ENCODE peak calls at places on chromosomes 12 and 14, in ten cellular contexts. One of them, this sample, is unnamed.

GRCh38 chr12:1935700-1936378 is 17.4 kb upstream of the CACNA2D4 start:
- DNase-seq in Caco-2: no peak
- DNase-seq in A549: no peak
- DNase-seq in HL-60: no peak
- DNase-seq in cardiac fibroblast: no peak
- DNase-seq in lung: no peak
- DNase-seq in CD8-positive, alpha-beta T cell: no peak
- DNase-seq in epithelial cell of proximal tubule: no peak
- DNase-seq in adrenal gland: peak; percentile 86
- DNase-seq in fibroblast of the aortic adventitia: no peak
- DNase-seq in this sample: no peak

GRCh38 chr12:71955946-71956345 is 17.3 kb downstream of the TPH2 start:
- DNase-seq in Caco-2: no peak
- DNase-seq in A549: no peak
- DNase-seq in HL-60: no peak
- DNase-seq in cardiac fibroblast: peak; percentile 1
- DNase-seq in lung: no peak
- DNase-seq in CD8-positive, alpha-beta T cell: no peak
- DNase-seq in epithelial cell of proximal tubule: no peak
- DNase-seq in adrenal gland: no peak
- DNase-seq in fibroblast of the aortic adventitia: peak; percentile 58
- DNase-seq in this sample: no peak

GRCh38 chr14:57748279-57748678 is 117.6 kb downstream of the SLC35F4 start:
- DNase-seq in Caco-2: no peak
- DNase-seq in A549: no peak
- DNase-seq in HL-60: no peak
- DNase-seq in cardiac fibroblast: no peak
- DNase-seq in lung: no peak
- DNase-seq in CD8-positive, alpha-beta T cell: no peak
- DNase-seq in epithelial cell of proximal tubule: no peak
- DNase-seq in adrenal gland: no peak
- DNase-seq in fibroblast of the aortic adventitia: no peak
- DNase-seq in this sample: peak; percentile 3

GRCh38 chr14:102985665-102986064 is 63.2 kb downstream of the AMN start:
- DNase-seq in Caco-2: no peak
- DNase-seq in A549: no peak
- DNase-seq in HL-60: no peak
- DNase-seq in cardiac fibroblast: no peak
- DNase-seq in lung: no peak
- DNase-seq in CD8-positive, alpha-beta T cell: no peak
- DNase-seq in epithelial cell of proximal tubule: no peak
- DNase-seq in adrenal gland: no peak
- DNase-seq in fibroblast of the aortic adventitia: peak; percentile 45
- DNase-seq in this sample: no peak

GRCh38 chr12:4024701-4025419 is 151.7 kb upstream of the PARP11 start:
- DNase-seq in Caco-2: no peak
- DNase-seq in A549: no peak
- DNase-seq in HL-60: no peak
- DNase-seq in cardiac fibroblast: no peak
- DNase-seq in lung: no peak
- DNase-seq in CD8-positive, alpha-beta T cell: no peak
- DNase-seq in epithelial cell of proximal tubule: no peak
- DNase-seq in adrenal gland: peak; percentile 54
- DNase-seq in fibroblast of the aortic adventitia: no peak
- DNase-seq in this sample: no peak

GRCh38 chr14:86961106-86961716 is 1031.8 kb downstream of the GALC start:
- DNase-seq in Caco-2: no peak
- DNase-seq in A549: peak; percentile 18
- DNase-seq in HL-60: no peak
- DNase-seq in cardiac fibroblast: peak; percentile 18
- DNase-seq in lung: no peak
- DNase-seq in CD8-positive, alpha-beta T cell: no peak
- DNase-seq in epithelial cell of proximal tubule: no peak
- DNase-seq in adrenal gland: no peak
- DNase-seq in fibroblast of the aortic adventitia: peak; percentile 36
- DNase-seq in this sample: peak; percentile 2

GRCh38 chr12:4114986-4115385 is 158.6 kb upstream of the CCND2 start:
- DNase-seq in Caco-2: no peak
- DNase-seq in A549: no peak
- DNase-seq in HL-60: no peak
- DNase-seq in cardiac fibroblast: no peak
- DNase-seq in lung: no peak
- DNase-seq in CD8-positive, alpha-beta T cell: peak; percentile 51
- DNase-seq in epithelial cell of proximal tubule: no peak
- DNase-seq in adrenal gland: peak; percentile 17
- DNase-seq in fibroblast of the aortic adventitia: no peak
- DNase-seq in this sample: no peak

GRCh38 chr12:88493651-88494050 is 86.6 kb downstream of the KITLG start:
- DNase-seq in Caco-2: no peak
- DNase-seq in A549: no peak
- DNase-seq in HL-60: no peak
- DNase-seq in cardiac fibroblast: peak; percentile 85
- DNase-seq in lung: no peak
- DNase-seq in CD8-positive, alpha-beta T cell: no peak
- DNase-seq in epithelial cell of proximal tubule: no peak
- DNase-seq in adrenal gland: no peak
- DNase-seq in fibroblast of the aortic adventitia: peak; percentile 88
- DNase-seq in this sample: peak; percentile 86

GRCh38 chr12:26056335-26056734 is 68.5 kb downstream of the BHLHE41 start:
- DNase-seq in Caco-2: no peak
- DNase-seq in A549: peak; percentile 11
- DNase-seq in HL-60: no peak
- DNase-seq in cardiac fibroblast: no peak
- DNase-seq in lung: no peak
- DNase-seq in CD8-positive, alpha-beta T cell: no peak
- DNase-seq in epithelial cell of proximal tubule: peak; percentile 15
- DNase-seq in adrenal gland: no peak
- DNase-seq in fibroblast of the aortic adventitia: peak; percentile 58
- DNase-seq in this sample: peak; percentile 49

GRCh38 chr12:106903241-106903950 is 52.3 kb upstream of the TMEM263 start:
- DNase-seq in Caco-2: peak; percentile 76
- DNase-seq in A549: peak; percentile 47
- DNase-seq in HL-60: no peak
- DNase-seq in cardiac fibroblast: peak; percentile 53
- DNase-seq in lung: peak; percentile 79
- DNase-seq in CD8-positive, alpha-beta T cell: peak; percentile 79
- DNase-seq in epithelial cell of proximal tubule: no peak
- DNase-seq in adrenal gland: peak; percentile 86
- DNase-seq in fibroblast of the aortic adventitia: peak; percentile 24
- DNase-seq in this sample: peak; percentile 51

GRCh38 chr14:75794615-75795038 is 133.6 kb downstream of the TTLL5 start:
- DNase-seq in Caco-2: no peak
- DNase-seq in A549: peak; percentile 9
- DNase-seq in HL-60: no peak
- DNase-seq in cardiac fibroblast: peak; percentile 91
- DNase-seq in lung: no peak
- DNase-seq in CD8-positive, alpha-beta T cell: no peak
- DNase-seq in epithelial cell of proximal tubule: peak; percentile 64
- DNase-seq in adrenal gland: no peak
- DNase-seq in fibroblast of the aortic adventitia: peak; percentile 90
- DNase-seq in this sample: peak; percentile 88

GRCh38 chr14:96156804-96157760 is 47.6 kb upstream of the BDKRB2 start:
- DNase-seq in Caco-2: no peak
- DNase-seq in A549: no peak
- DNase-seq in HL-60: no peak
- DNase-seq in cardiac fibroblast: no peak
- DNase-seq in lung: no peak
- DNase-seq in CD8-positive, alpha-beta T cell: no peak
- DNase-seq in epithelial cell of proximal tubule: no peak
- DNase-seq in adrenal gland: peak; percentile 43
- DNase-seq in fibroblast of the aortic adventitia: no peak
- DNase-seq in this sample: no peak

GRCh38 chr12:38411426-38411825 is 94.9 kb downstream of the ALG10B start:
- DNase-seq in Caco-2: no peak
- DNase-seq in A549: no peak
- DNase-seq in HL-60: peak; percentile 37
- DNase-seq in cardiac fibroblast: no peak
- DNase-seq in lung: no peak
- DNase-seq in CD8-positive, alpha-beta T cell: no peak
- DNase-seq in epithelial cell of proximal tubule: no peak
- DNase-seq in adrenal gland: no peak
- DNase-seq in fibroblast of the aortic adventitia: no peak
- DNase-seq in this sample: no peak
- TF ChIP-seq CTCF in Caco-2: no peak
- TF ChIP-seq CTCF in A549: no peak
- TF ChIP-seq CTCF in HL-60: no peak
- TF ChIP-seq CTCF in cardiac fibroblast: no peak
- TF ChIP-seq CTCF in lung: no peak
- TF ChIP-seq CTCF in CD8-positive, alpha-beta T cell: no peak
- TF ChIP-seq CTCF in epithelial cell of proximal tubule: no peak
- TF ChIP-seq CTCF in adrenal gland: no peak
- TF ChIP-seq CTCF in fibroblast of the aortic adventitia: no peak
- TF ChIP-seq CTCF in this sample: no peak

GRCh38 chr12:60535363-60535762 is 939.5 kb downstream of the SLC16A7 start:
- DNase-seq in Caco-2: no peak
- DNase-seq in A549: no peak
- DNase-seq in HL-60: no peak
- DNase-seq in cardiac fibroblast: no peak
- DNase-seq in lung: no peak
- DNase-seq in CD8-positive, alpha-beta T cell: no peak
- DNase-seq in epithelial cell of proximal tubule: no peak
- DNase-seq in adrenal gland: no peak
- DNase-seq in fibroblast of the aortic adventitia: peak; percentile 16
- DNase-seq in this sample: no peak

DNA sequence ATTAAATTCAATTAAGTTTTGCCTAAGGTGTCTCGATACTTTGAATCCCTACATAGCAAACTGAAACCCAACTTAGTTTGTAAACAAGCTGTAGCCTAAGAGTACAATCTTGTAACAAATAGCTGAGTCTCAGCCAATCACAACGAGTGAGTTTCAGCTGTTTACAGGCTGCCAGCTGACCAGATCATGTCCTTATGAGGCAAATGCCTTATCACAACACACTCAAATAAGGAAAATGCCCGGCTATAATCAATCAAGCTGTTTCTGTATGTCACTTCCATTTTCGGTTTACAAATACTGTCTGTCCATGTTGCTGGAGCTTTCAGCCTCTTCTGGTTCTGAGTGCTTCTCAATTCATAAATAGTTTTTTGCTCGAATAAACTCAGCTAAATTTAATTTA is 943.8 kb downstream of the SLC16A7 start:
- DNase-seq in Caco-2: no peak
- DNase-seq in A549: no peak
- DNase-seq in HL-60: no peak
- DNase-seq in cardiac fibroblast: no peak
- DNase-seq in lung: no peak
- DNase-seq in CD8-positive, alpha-beta T cell: no peak
- DNase-seq in epithelial cell of proximal tubule: no peak
- DNase-seq in adrenal gland: peak; percentile 58
- DNase-seq in fibroblast of the aortic adventitia: no peak
- DNase-seq in this sample: no peak
- H3K4me3 ChIP-seq in Caco-2: no peak overlapping the region
- H3K4me3 ChIP-seq in A549: no peak overlapping the region
- H3K4me3 ChIP-seq in HL-60: no peak overlapping the region
- H3K4me3 ChIP-seq in cardiac fibroblast: no peak overlapping the region
- H3K4me3 ChIP-seq in lung: no peak overlapping the region
- H3K4me3 ChIP-seq in CD8-positive, alpha-beta T cell: no peak overlapping the region
- H3K4me3 ChIP-seq in epithelial cell of proximal tubule: no peak overlapping the region
- H3K4me3 ChIP-seq in adrenal gland: no peak overlapping the region
- H3K4me3 ChIP-seq in fibroblast of the aortic adventitia: no peak overlapping the region
- H3K4me3 ChIP-seq in this sample: no peak overlapping the region

GRCh38 chr14:94635143-94635542 is 23.0 kb downstream of the SERPINA3 start:
- DNase-seq in Caco-2: no peak
- DNase-seq in A549: no peak
- DNase-seq in HL-60: no peak
- DNase-seq in cardiac fibroblast: no peak
- DNase-seq in lung: no peak
- DNase-seq in CD8-positive, alpha-beta T cell: no peak
- DNase-seq in epithelial cell of proximal tubule: no peak
- DNase-seq in adrenal gland: no peak
- DNase-seq in fibroblast of the aortic adventitia: no peak
- DNase-seq in this sample: no peak

GRCh38 chr14:94638330-94638729 is 26.1 kb downstream of the SERPINA3 start:
- DNase-seq in Caco-2: no peak
- DNase-seq in A549: no peak
- DNase-seq in HL-60: no peak
- DNase-seq in cardiac fibroblast: no peak
- DNase-seq in lung: no peak
- DNase-seq in CD8-positive, alpha-beta T cell: no peak
- DNase-seq in epithelial cell of proximal tubule: no peak
- DNase-seq in adrenal gland: no peak
- DNase-seq in fibroblast of the aortic adventitia: no peak
- DNase-seq in this sample: no peak

GRCh38 chr14:94638961-94639817 is 27.0 kb downstream of the SERPINA3 start:
- DNase-seq in Caco-2: no peak
- DNase-seq in A549: no peak
- DNase-seq in HL-60: no peak
- DNase-seq in cardiac fibroblast: no peak
- DNase-seq in lung: no peak
- DNase-seq in CD8-positive, alpha-beta T cell: no peak
- DNase-seq in epithelial cell of proximal tubule: no peak
- DNase-seq in adrenal gland: no peak
- DNase-seq in fibroblast of the aortic adventitia: no peak
- DNase-seq in this sample: no peak

GRCh38 chr14:94633116-94633515 is 20.9 kb downstream of the SERPINA3 start:
- DNase-seq in Caco-2: no peak
- DNase-seq in A549: no peak
- DNase-seq in HL-60: no peak
- DNase-seq in cardiac fibroblast: no peak
- DNase-seq in lung: no peak
- DNase-seq in CD8-positive, alpha-beta T cell: no peak
- DNase-seq in epithelial cell of proximal tubule: no peak
- DNase-seq in adrenal gland: no peak
- DNase-seq in fibroblast of the aortic adventitia: no peak
- DNase-seq in this sample: no peak

DNA sequence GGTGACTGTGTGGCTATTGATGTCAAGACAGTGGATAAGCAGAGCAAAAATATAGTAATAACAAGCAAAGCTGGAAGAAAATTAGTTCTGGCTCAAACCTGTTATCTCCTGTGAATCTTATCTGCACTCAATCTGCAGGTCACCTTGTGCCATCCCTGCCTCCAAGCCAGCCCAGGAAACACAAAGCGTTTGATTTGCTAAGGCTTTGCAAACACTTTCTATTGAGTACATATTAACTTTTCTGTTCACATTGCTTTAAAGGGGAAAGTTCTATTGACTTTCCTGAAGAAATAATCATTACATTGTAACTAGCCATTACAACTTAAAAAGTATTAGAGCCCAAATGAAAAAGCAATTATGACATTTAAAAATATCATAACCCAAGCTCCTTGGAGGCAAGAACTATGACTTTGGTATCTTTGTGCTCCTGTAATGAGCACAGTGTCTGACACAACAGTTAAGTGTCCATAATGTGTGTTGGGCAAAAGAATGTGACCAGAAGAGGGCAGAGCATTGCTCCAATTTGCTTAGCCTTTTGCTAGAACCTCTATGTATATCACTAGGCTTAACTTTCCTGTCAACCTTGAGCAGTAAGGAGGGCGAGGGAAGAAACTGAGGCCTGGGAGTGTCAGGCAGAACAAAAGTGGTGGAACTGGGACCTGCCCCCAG is 24.7 kb downstream of the SERPINA3 start:
- DNase-seq in Caco-2: peak; percentile 61
- DNase-seq in A549: peak; percentile 48
- DNase-seq in HL-60: no peak
- DNase-seq in cardiac fibroblast: peak; percentile 18
- DNase-seq in lung: no peak
- DNase-seq in CD8-positive, alpha-beta T cell: no peak
- DNase-seq in epithelial cell of proximal tubule: no peak
- DNase-seq in adrenal gland: no peak
- DNase-seq in fibroblast of the aortic adventitia: peak; percentile 4
- DNase-seq in this sample: peak; percentile 40
- TF ChIP-seq CTCF in Caco-2: no peak
- TF ChIP-seq CTCF in A549: peak; percentile 36
- TF ChIP-seq CTCF in HL-60: peak; percentile 20
- TF ChIP-seq CTCF in cardiac fibroblast: peak; percentile 41
- TF ChIP-seq CTCF in lung: no peak
- TF ChIP-seq CTCF in CD8-positive, alpha-beta T cell: no peak
- TF ChIP-seq CTCF in epithelial cell of proximal tubule: peak; percentile 38
- TF ChIP-seq CTCF in adrenal gland: peak; percentile 14
- TF ChIP-seq CTCF in fibroblast of the aortic adventitia: no peak
- TF ChIP-seq CTCF in this sample: peak; percentile 35

GRCh38 chr12:30111719-30112118 is 328.0 kb upstream of the TMTC1 start:
- DNase-seq in Caco-2: no peak
- DNase-seq in A549: no peak
- DNase-seq in HL-60: no peak
- DNase-seq in cardiac fibroblast: no peak
- DNase-seq in lung: no peak
- DNase-seq in CD8-positive, alpha-beta T cell: no peak
- DNase-seq in epithelial cell of proximal tubule: no peak
- DNase-seq in adrenal gland: no peak
- DNase-seq in fibroblast of the aortic adventitia: no peak
- DNase-seq in this sample: no peak
- H3K4me3 ChIP-seq in Caco-2: no peak overlapping the region
- H3K4me3 ChIP-seq in A549: no peak overlapping the region
- H3K4me3 ChIP-seq in HL-60: no peak overlapping the region
- H3K4me3 ChIP-seq in cardiac fibroblast: no peak overlapping the region
- H3K4me3 ChIP-seq in lung: no peak overlapping the region
- H3K4me3 ChIP-seq in CD8-positive, alpha-beta T cell: no peak overlapping the region
- H3K4me3 ChIP-seq in epithelial cell of proximal tubule: no peak overlapping the region
- H3K4me3 ChIP-seq in adrenal gland: no peak overlapping the region
- H3K4me3 ChIP-seq in fibroblast of the aortic adventitia: no peak overlapping the region
- H3K4me3 ChIP-seq in this sample: no peak overlapping the region

This sample was measured in fibroblast of pulmonary artery.